ENCODE peak calls at places on chromosome 1, in four cellular contexts. G, V, O and Q are unnamed samples.

GRCh38 chr1:47507921-47508894 is 70.4 kb downstream of the FOXD2 start:
- DNase-seq in G (no peak), V (no peak), O (no peak), Q (no peak)

GRCh38 chr1:27339213-27339612 is 2.6 kb upstream of the SYTL1 start:
- DNase-seq in G (no peak), V (peak; percentile 10), O (no peak), Q (no peak)

GRCh38 chr1:228745497-228745896 is 10.2 kb downstream of the RHOU start:
- DNase-seq in G (no peak), V (no peak), O (no peak), Q (no peak)

GRCh38 chr1:177585492-177586220 is 384.2 kb downstream of the SEC16B start:
- DNase-seq in G (no peak), V (no peak), O (no peak), Q (no peak)

GRCh38 chr1:150194381-150195031 is 41.4 kb downstream of the ANP32E start:
- DNase-seq in G (no peak), V (peak; percentile 67), O (peak; percentile 9), Q (no peak)

GRCh38 chr1:94061513-94062443 is 59.2 kb downstream of the ABCA4 start:
- DNase-seq in G (no peak), V (peak; percentile 93), O (peak; percentile 67), Q (no peak)

GRCh38 chr1:54037476-54037875 is 15.5 kb downstream of the TMEM59 start:
- DNase-seq in G (no peak), V (peak; percentile 6), O (no peak), Q (no peak)

GRCh38 chr1:26598890-26599289 is 69.3 kb downstream of the RPS6KA1 start:
- DNase-seq in G (no peak), V (no peak), O (no peak), Q (no peak)

GRCh38 chr1:15526021-15526489 is 593 bp upstream of the DNAJC16 start:
- DNase-seq in G (no peak), V (no peak), O (no peak), Q (no peak)

GRCh38 chr1:64469614-64469976 is 334 bp upstream of the CACHD1 start:
- DNase-seq in G (no peak), V (peak; percentile 16), O (no peak), Q (no peak)

GRCh38 chr1:154337253-154337894 is 12.0 kb downstream of the ATP8B2 start:
- DNase-seq in G (no peak), V (no peak), O (no peak), Q (no peak)

GRCh38 chr1:225645194-225645593 is 7.7 kb downstream of the ENAH start:
- DNase-seq in G (no peak), V (no peak), O (no peak), Q (no peak)

GRCh38 chr1:231603598-231604275 is 22.9 kb upstream of the DISC1 start:
- DNase-seq in G (no peak), V (peak; percentile 47), O (peak; percentile 79), Q (no peak)

GRCh38 chr1:192363177-192363576 is 46.4 kb downstream of the RGS21 start:
- DNase-seq in G (no peak), V (no peak), O (peak; percentile 4), Q (no peak)
- TF ChIP-seq CTCF in G (no peak), V (no peak), O (no peak), Q (no peak)

GRCh38 chr1:80155371-80155770 is 1148.8 kb upstream of the ADGRL4 start:
- DNase-seq in G (no peak), V (no peak), O (peak; percentile 11), Q (no peak)
- TF ChIP-seq CTCF in G (no peak), V (peak; percentile 4), O (no peak), Q (no peak)

GRCh38 chr1:229839800-229840199 is 213.8 kb downstream of the URB2 start:
- DNase-seq in G (no peak), V (no peak), O (no peak), Q (no peak)
- TF ChIP-seq CTCF in G (no peak), V (no peak), O (no peak), Q (no peak)

DNA sequence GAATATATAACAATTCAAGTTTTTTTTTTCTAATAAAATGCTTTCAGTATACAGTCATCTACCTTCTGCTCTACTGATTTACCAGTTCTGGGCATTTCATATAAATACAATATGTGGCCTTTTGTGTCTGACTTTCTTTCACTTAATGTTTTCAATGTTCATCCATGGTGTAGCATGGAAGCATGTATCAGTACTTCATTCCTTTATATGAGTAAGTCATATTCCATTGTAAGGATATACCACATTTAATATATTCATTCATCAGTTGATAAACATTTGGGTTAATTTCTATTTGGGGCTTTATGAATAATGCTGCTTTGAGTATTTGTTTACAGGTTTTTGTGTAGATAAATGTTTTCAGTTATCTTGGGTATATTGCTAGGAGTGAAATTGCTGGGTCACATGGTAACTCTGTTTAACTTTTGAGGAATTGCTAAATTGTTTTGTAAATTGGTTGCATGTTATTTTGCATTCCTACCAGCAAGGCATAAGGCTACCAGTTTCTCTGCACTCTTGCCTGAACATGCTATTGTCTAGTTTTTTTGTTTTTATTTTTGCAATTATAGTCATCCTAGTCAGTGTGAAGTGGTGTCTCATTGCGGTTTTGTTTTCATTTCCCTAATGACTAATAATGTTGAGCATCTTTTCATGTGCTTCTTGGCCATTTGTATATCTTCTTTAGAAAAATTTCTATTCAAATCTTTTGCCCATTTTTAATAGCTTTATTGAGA is 206.1 kb downstream of the TM2D1 start:
- DNase-seq in G (no peak), V (no peak), O (no peak), Q (no peak)
- TF ChIP-seq CTCF in G (no peak), V (no peak), O (no peak), Q (no peak)

GRCh38 chr1:10101929-10102328 is 69.2 kb downstream of the UBE4B start:
- DNase-seq in G (no peak), V (no peak), O (no peak), Q (no peak)
- TF ChIP-seq CTCF in G (no peak), V (peak; percentile 28), O (no peak), Q (peak; percentile 11)